ENCODE peak calls at places on chromosomes 12 and 14, in five cellular contexts. One of them, this sample, is unnamed.

GRCh38 chr12:85461127-85461526 is 181.1 kb downstream of the ALX1 start:
- DNase-seq in body of pancreas: no peak
- DNase-seq in thyroid gland: no peak
- DNase-seq in GM12892: no peak
- DNase-seq in H54: no peak
- DNase-seq in this sample: no peak

GRCh38 chr14:35159742-35160409 is 37.5 kb downstream of the PRORP start:
- DNase-seq in body of pancreas: no peak
- DNase-seq in thyroid gland: no peak
- DNase-seq in GM12892: no peak
- DNase-seq in H54: peak
- DNase-seq in this sample: no peak

GRCh38 chr12:452667-453210 is 7.0 kb upstream of the B4GALNT3 start:
- DNase-seq in body of pancreas: no peak
- DNase-seq in thyroid gland: no peak
- DNase-seq in GM12892: peak
- DNase-seq in H54: no peak
- DNase-seq in this sample: no peak

GRCh38 chr12:97306121-97306520 is 156.5 kb upstream of the RMST start:
- DNase-seq in body of pancreas: no peak
- DNase-seq in thyroid gland: no peak
- DNase-seq in GM12892: no peak
- DNase-seq in H54: no peak
- DNase-seq in this sample: no peak

GRCh38 chr14:63727231-63727735 is 582 bp downstream of the SGPP1 start:
- DNase-seq in body of pancreas: peak
- DNase-seq in thyroid gland: peak
- DNase-seq in GM12892: no peak
- DNase-seq in H54: peak
- DNase-seq in this sample: peak

GRCh38 chr14:64444984-64445845 is 20.1 kb upstream of the AKAP5 start:
- DNase-seq in body of pancreas: no peak
- DNase-seq in thyroid gland: no peak
- DNase-seq in GM12892: peak
- DNase-seq in H54: peak
- DNase-seq in this sample: no peak

GRCh38 chr12:62919827-62920226 is 15.1 kb downstream of the PPM1H start:
- DNase-seq in body of pancreas: peak
- DNase-seq in thyroid gland: no peak
- DNase-seq in GM12892: no peak
- DNase-seq in H54: no peak
- DNase-seq in this sample: peak

GRCh38 chr14:23045419-23046357 is 3.7 kb downstream of the PSMB11 start:
- DNase-seq in body of pancreas: peak
- DNase-seq in thyroid gland: no peak
- DNase-seq in GM12892: no peak
- DNase-seq in H54: no peak
- DNase-seq in this sample: no peak

GRCh38 chr12:116559330-116560080 is at the start of gene MAP1LC3B2:
- DNase-seq in body of pancreas: peak
- DNase-seq in thyroid gland: peak
- DNase-seq in GM12892: no peak
- DNase-seq in H54: peak
- DNase-seq in this sample: peak

GRCh38 chr12:91854725-91855124 is 290.9 kb downstream of the BTG1 start:
- DNase-seq in body of pancreas: no peak
- DNase-seq in thyroid gland: peak
- DNase-seq in GM12892: no peak
- DNase-seq in H54: no peak
- DNase-seq in this sample: no peak

GRCh38 chr12:48422060-48422459 is 50.3 kb upstream of the ANP32D start:
- DNase-seq in body of pancreas: no peak
- DNase-seq in thyroid gland: no peak
- DNase-seq in GM12892: no peak
- DNase-seq in H54: no peak
- DNase-seq in this sample: no peak

GRCh38 chr12:43337571-43338497 is 214.2 kb downstream of the ADAMTS20 start:
- DNase-seq in body of pancreas: no peak
- DNase-seq in thyroid gland: no peak
- DNase-seq in GM12892: no peak
- DNase-seq in H54: no peak
- DNase-seq in this sample: no peak

GRCh38 chr12:43336962-43337555 is 214.9 kb downstream of the ADAMTS20 start:
- DNase-seq in body of pancreas: no peak
- DNase-seq in thyroid gland: no peak
- DNase-seq in GM12892: no peak
- DNase-seq in H54: no peak
- DNase-seq in this sample: no peak

GRCh38 chr14:73732006-73732405 is 17.8 kb upstream of the PNMA1 start:
- DNase-seq in body of pancreas: no peak
- DNase-seq in thyroid gland: no peak
- DNase-seq in GM12892: no peak
- DNase-seq in H54: no peak
- DNase-seq in this sample: no peak

GRCh38 chr14:89963288-89963978 is 7.7 kb downstream of the TDP1 start:
- DNase-seq in body of pancreas: no peak
- DNase-seq in thyroid gland: peak
- DNase-seq in GM12892: no peak
- DNase-seq in H54: no peak
- DNase-seq in this sample: no peak

GRCh38 chr14:22333408-22334274 is 255.4 kb downstream of the DAD1 start:
- DNase-seq in body of pancreas: peak
- DNase-seq in thyroid gland: no peak
- DNase-seq in GM12892: no peak
- DNase-seq in H54: peak
- DNase-seq in this sample: peak

GRCh38 chr12:123471374-123472068 is 13.6 kb downstream of the SNRNP35 start:
- DNase-seq in body of pancreas: no peak
- DNase-seq in thyroid gland: peak
- DNase-seq in GM12892: no peak
- DNase-seq in H54: no peak
- DNase-seq in this sample: no peak

GRCh38 chr12:58965568-58965967 is 45.3 kb upstream of the LRIG3 start:
- DNase-seq in body of pancreas: no peak
- DNase-seq in thyroid gland: no peak
- DNase-seq in GM12892: no peak
- DNase-seq in H54: no peak
- DNase-seq in this sample: no peak

GRCh38 chr12:17928708-17929366 is 161.2 kb downstream of the RERGL start:
- DNase-seq in body of pancreas: no peak
- DNase-seq in thyroid gland: no peak
- DNase-seq in GM12892: no peak
- DNase-seq in H54: peak
- DNase-seq in this sample: no peak

GRCh38 chr14:31251028-31251958 is 43.7 kb upstream of the HECTD1 start:
- DNase-seq in body of pancreas: no peak
- DNase-seq in thyroid gland: no peak
- DNase-seq in GM12892: no peak
- DNase-seq in H54: no peak
- DNase-seq in this sample: peak

DNA sequence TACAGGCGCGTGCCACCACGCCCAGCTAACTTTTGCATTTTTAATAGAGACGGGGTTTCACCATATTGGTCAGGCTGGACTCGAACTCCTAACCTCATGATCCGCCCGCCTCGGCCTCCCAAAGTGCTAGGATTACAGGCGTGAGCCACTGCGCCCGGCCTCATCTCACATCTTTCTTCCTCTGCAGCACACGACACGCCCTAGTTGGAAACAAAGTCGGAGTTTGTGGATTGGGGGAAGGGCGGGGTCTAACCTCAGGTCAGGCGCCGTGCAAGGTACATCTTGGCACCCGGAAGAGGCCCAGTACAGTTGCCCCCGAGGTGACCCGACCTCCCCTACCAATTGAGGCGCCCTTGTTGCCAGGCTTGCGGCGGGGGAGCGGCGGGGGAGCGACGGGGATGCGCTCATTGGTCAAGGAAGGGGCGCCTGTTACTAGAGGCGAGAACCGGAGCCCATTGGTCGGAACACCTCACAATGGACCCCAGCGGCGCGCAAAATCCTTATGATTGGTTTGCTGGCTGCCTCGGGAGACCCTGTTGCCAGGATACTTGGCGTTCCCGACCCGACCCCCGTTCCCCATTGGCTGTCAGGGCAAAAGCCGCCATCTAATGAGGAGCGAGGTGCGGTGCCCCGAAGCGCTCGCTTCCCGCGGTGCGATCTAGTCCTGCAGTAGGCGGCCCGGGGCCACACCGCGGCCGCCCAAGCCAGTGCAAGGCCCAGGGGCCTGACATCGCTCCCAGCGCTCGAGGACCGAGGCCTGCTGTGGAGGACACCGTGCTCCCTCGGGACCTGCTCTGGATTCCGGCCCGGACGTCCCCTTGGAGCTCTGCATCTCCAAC is at the start of gene REC8:
- DNase-seq in body of pancreas: peak
- DNase-seq in thyroid gland: peak
- DNase-seq in GM12892: peak
- DNase-seq in H54: no peak
- DNase-seq in this sample: peak
- TF ChIP-seq POLR2A in body of pancreas: peak
- TF ChIP-seq POLR2A in thyroid gland: no peak
- TF ChIP-seq POLR2A in GM12892: peak
- TF ChIP-seq POLR2A in H54: no peak
- TF ChIP-seq POLR2A in this sample: peak

GRCh38 chr14:33026850-33027420 is 88.3 kb downstream of the NPAS3 start:
- DNase-seq in body of pancreas: no peak
- DNase-seq in thyroid gland: no peak
- DNase-seq in GM12892: no peak
- DNase-seq in H54: no peak
- DNase-seq in this sample: no peak

GRCh38 chr14:33035795-33036194 is 97.1 kb downstream of the NPAS3 start:
- DNase-seq in body of pancreas: no peak
- DNase-seq in thyroid gland: no peak
- DNase-seq in GM12892: no peak
- DNase-seq in H54: no peak
- DNase-seq in this sample: no peak

GRCh38 chr14:33030406-33030805 is 91.7 kb downstream of the NPAS3 start:
- DNase-seq in body of pancreas: no peak
- DNase-seq in thyroid gland: no peak
- DNase-seq in GM12892: no peak
- DNase-seq in H54: no peak
- DNase-seq in this sample: no peak
- TF ChIP-seq POLR2A in body of pancreas: no peak
- TF ChIP-seq POLR2A in thyroid gland: no peak
- TF ChIP-seq POLR2A in GM12892: no peak
- TF ChIP-seq POLR2A in H54: no peak
- TF ChIP-seq POLR2A in this sample: no peak

DNA sequence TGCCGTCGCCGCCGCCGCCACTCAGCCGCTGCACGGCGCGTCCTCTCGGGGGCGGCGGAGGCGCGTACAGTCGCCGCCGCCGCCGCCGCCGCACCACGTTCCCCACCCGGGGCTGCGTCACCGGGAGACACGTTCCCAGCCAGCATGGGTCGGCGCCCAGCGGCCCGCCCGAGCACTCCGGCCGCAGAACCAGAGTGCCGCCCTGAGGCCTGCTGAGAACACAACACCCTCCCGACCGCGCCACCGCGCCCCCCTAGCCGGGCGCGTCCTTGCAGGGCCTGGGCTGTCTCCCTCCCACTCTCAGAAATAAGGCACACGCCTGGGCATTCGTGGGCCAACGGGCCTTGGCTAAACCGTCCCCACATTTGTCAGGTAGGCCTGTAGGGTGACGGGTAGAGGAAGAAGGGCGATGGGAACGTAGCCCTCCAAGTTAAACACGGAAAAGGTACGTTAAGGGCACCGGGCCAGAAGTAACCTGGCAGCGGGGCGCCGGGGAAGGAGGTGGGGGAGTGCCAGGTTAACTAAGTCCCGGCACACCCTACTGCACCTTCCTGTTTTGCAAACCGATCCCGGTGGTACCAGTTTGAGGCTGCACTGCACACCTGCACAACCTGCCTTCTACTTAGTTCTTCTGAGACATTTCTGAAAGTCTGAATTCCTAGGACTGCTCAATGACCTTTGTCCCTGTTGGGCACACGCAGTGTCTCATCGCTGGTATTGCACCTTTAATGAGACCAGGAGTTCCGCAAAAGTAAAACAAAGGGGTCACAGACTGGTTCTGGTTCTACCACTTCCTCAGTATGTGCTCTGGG is at the start of gene MAP4K5:
- DNase-seq in body of pancreas: peak
- DNase-seq in thyroid gland: peak
- DNase-seq in GM12892: peak
- DNase-seq in H54: peak
- DNase-seq in this sample: peak
- TF ChIP-seq POLR2A in body of pancreas: peak
- TF ChIP-seq POLR2A in thyroid gland: no peak
- TF ChIP-seq POLR2A in GM12892: peak
- TF ChIP-seq POLR2A in H54: peak
- TF ChIP-seq POLR2A in this sample: peak

DNA sequence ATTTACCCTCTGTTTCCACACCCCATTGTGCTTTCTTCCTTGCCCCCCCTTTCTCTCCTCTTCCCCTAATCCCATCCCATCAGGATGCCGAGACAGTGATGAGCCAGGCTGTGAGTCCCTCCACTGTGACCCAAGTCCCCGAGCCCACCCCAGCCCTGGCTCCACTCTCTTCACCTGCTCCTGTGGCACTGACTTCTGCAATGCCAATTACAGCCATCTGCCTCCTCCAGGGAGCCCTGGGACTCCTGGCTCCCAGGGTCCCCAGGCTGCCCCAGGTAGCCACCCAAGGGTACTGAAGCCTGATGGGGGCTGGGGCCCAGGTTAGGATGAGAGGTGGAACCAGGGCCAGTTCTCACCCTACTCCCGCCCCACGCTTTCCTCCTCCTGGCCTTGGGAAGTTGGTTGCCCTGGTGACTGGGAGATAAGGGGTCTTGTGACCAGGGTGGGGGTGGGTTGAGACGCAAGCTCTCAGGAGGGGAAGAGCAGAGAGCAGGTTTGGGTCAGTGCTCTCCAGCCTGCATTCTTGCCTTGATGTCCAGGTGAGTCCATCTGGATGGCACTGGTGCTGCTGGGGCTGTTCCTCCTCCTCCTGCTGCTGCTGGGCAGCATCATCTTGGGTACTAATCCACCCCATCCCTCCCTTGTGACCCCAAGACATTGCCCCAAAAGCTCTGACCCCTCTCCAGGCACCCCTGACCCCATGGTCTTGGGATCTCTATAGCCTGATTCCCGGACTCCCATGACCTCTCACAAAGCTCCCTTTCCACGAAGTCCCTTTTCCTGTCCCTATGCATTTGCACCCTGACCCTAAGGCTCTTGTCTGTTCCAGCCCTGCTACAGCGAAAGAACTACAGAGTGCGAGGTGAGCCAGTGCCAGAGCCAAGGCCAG is 1.2 kb downstream of the AMHR2 start:
- DNase-seq in body of pancreas: peak
- DNase-seq in thyroid gland: no peak
- DNase-seq in GM12892: no peak
- DNase-seq in H54: no peak
- DNase-seq in this sample: peak
- TF ChIP-seq POLR2A in body of pancreas: no peak
- TF ChIP-seq POLR2A in thyroid gland: no peak
- TF ChIP-seq POLR2A in GM12892: no peak
- TF ChIP-seq POLR2A in H54: no peak
- TF ChIP-seq POLR2A in this sample: peak

DNA sequence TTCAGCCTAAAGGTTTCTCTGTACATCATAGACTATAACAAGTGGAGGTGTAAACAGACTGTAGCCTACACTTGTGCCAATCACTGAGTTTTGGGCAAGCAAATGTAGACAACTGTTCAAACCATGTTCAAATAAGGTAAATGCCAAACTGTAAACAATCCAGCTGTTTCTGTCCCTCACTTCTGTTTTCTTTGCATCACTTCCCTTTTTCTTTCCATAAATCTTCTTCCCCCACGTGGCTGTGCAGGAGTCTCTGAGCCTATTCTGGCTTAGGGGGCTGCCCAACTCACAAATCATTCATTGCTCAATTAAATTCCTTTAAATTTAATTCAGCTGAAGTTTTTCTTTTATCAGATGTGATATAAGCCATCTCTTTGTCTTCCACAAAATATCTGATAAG is 65.1 kb upstream of the CPM start:
- DNase-seq in body of pancreas: no peak
- DNase-seq in thyroid gland: no peak
- DNase-seq in GM12892: no peak
- DNase-seq in H54: no peak
- DNase-seq in this sample: no peak
- TF ChIP-seq POLR2A in body of pancreas: no peak
- TF ChIP-seq POLR2A in thyroid gland: no peak
- TF ChIP-seq POLR2A in GM12892: no peak
- TF ChIP-seq POLR2A in H54: no peak
- TF ChIP-seq POLR2A in this sample: no peak

This sample was measured in erythroblast.